ENCODE peak calls at places on chromosomes 3 and 15, in seven cellular contexts. C is heart left ventricle, H is A549, P is NB4, M is K562, K is tibial nerve, W is spleen. N is an unnamed sample.

GRCh38 chr3:122918576-122919290 is 108.8 kb downstream of the SEMA5B start:
- DNase-seq in C (no peak), H (no peak), P (no peak), M (no peak), K (no peak), W (peak), N (no peak)

GRCh38 chr3:27221264-27221932 is 147.8 kb downstream of the NEK10 start:
- DNase-seq in C (no peak), H (no peak), P (no peak), M (no peak), K (no peak), W (no peak), N (no peak)

GRCh38 chr3:46948830-46949671 is 27.5 kb downstream of the CCDC12 start:
- DNase-seq in C (peak), H (peak), P (peak), M (no peak), K (no peak), W (peak), N (peak)

GRCh38 chr15:74872702-74873035 is 496 bp downstream of the SCAMP2 start:
- DNase-seq in C (no peak), H (no peak), P (no peak), M (no peak), K (no peak), W (no peak), N (no peak)

GRCh38 chr15:44130778-44131177 is 64.3 kb downstream of the FRMD5 start:
- DNase-seq in C (no peak), H (no peak), P (no peak), M (no peak), K (no peak), W (no peak), N (no peak)

GRCh38 chr3:190883141-190883540 is 20.6 kb upstream of the GMNC start:
- DNase-seq in C (no peak), H (no peak), P (no peak), M (no peak), K (no peak), W (no peak), N (no peak)

GRCh38 chr3:187678869-187679268 is 8.7 kb upstream of the SST start:
- DNase-seq in C (peak), H (peak), P (peak), M (peak), K (peak), W (no peak), N (peak)

GRCh38 chr15:47332481-47332880 is 384.8 kb upstream of the SEMA6D start:
- DNase-seq in C (no peak), H (no peak), P (no peak), M (no peak), K (no peak), W (no peak), N (no peak)

GRCh38 chr3:12948891-12949711 is 107.7 kb upstream of the RPL32 start:
- DNase-seq in C (no peak), H (no peak), P (peak), M (no peak), K (no peak), W (no peak), N (peak)

GRCh38 chr3:138862531-138862923 is 27.8 kb upstream of the PIK3CB start:
- DNase-seq in C (peak), H (peak), P (peak), M (no peak), K (no peak), W (peak), N (peak)

GRCh38 chr3:35043040-35043439 is 596.3 kb upstream of the ARPP21 start:
- DNase-seq in C (no peak), H (no peak), P (no peak), M (no peak), K (no peak), W (no peak), N (no peak)

GRCh38 chr15:92668086-92668485 is 12.5 kb upstream of the FAM174B start:
- DNase-seq in C (no peak), H (no peak), P (no peak), M (no peak), K (no peak), W (no peak), N (no peak)

GRCh38 chr3:23073721-23074300 is 129.3 kb upstream of the UBE2E2 start:
- DNase-seq in C (no peak), H (no peak), P (no peak), M (no peak), K (no peak), W (no peak), N (no peak)

GRCh38 chr3:44114142-44114541 is 127.5 kb upstream of the TOPAZ1 start:
- DNase-seq in C (no peak), H (peak), P (peak), M (peak), K (peak), W (peak), N (peak)

GRCh38 chr3:86865506-86865905 is 125.4 kb downstream of the VGLL3 start:
- DNase-seq in C (no peak), H (no peak), P (no peak), M (no peak), K (no peak), W (no peak), N (no peak)

GRCh38 chr3:127680790-127681189 is 8.0 kb downstream of the ABTB1 start:
- DNase-seq in C (no peak), H (no peak), P (no peak), M (no peak), K (no peak), W (peak), N (peak)

GRCh38 chr15:41777421-41777973 is 3.2 kb downstream of the MAPKBP1 start:
- DNase-seq in C (no peak), H (no peak), P (no peak), M (no peak), K (no peak), W (no peak), N (no peak)

GRCh38 chr15:56965614-56966013 is 47.2 kb downstream of the TCF12 start:
- DNase-seq in C (no peak), H (peak), P (no peak), M (no peak), K (no peak), W (no peak), N (no peak)

GRCh38 chr15:69576948-69577351 is 124.3 kb downstream of the RPLP1 start:
- DNase-seq in C (no peak), H (no peak), P (no peak), M (no peak), K (no peak), W (no peak), N (no peak)

DNA sequence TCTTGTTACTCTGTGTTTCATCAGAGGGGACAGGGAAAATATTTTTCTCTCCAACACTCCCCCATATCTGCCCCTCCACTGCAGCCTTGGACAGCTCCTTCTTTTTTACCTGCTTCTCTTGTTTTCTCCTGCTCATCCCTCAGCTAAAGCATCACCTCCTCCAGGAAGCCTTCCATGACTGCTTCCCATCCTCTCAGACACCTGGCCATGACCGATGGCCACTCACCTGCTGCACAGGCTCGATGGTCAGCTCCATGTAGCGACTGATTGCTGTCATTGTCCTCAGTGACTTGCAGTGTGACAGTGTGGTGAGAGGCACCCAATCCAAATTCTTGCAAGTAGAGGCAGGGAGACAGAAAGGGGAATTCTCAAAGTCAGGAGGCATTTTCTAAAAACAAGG is 22.5 kb downstream of the TMEM44 start:
- DNase-seq in C (no peak), H (no peak), P (no peak), M (no peak), K (no peak), W (no peak), N (no peak)
- TF ChIP-seq CTCF in C (no peak), H (no peak), P (no peak), M (no peak), K (no peak), W (no peak), N (no peak)

GRCh38 chr3:16179771-16180736 is 5.6 kb downstream of the GALNT15 start:
- DNase-seq in C (no peak), H (no peak), P (no peak), M (no peak), K (no peak), W (no peak), N (no peak)

GRCh38 chr3:16179261-16179660 is 4.8 kb downstream of the GALNT15 start:
- DNase-seq in C (no peak), H (no peak), P (no peak), M (no peak), K (no peak), W (no peak), N (no peak)

GRCh38 chr3:16176391-16177030 is 2.0 kb downstream of the GALNT15 start:
- DNase-seq in C (no peak), H (no peak), P (no peak), M (no peak), K (no peak), W (no peak), N (no peak)

GRCh38 chr3:16178628-16178988 is 4.1 kb downstream of the GALNT15 start:
- DNase-seq in C (no peak), H (no peak), P (no peak), M (no peak), K (no peak), W (no peak), N (no peak)

GRCh38 chr3:16177962-16178627 is 3.6 kb downstream of the GALNT15 start:
- DNase-seq in C (peak), H (peak), P (peak), M (peak), K (peak), W (peak), N (peak)
- TF ChIP-seq POLR2A in C (peak), H (no peak), P (no peak), M (no peak), K (peak), W (no peak), N (no peak)

GRCh38 chr15:93932164-93932776 is 299.1 kb upstream of the MCTP2 start:
- DNase-seq in C (no peak), H (no peak), P (no peak), M (no peak), K (no peak), W (no peak), N (no peak)

GRCh38 chr15:93929375-93930094 is 301.8 kb upstream of the MCTP2 start:
- DNase-seq in C (peak), H (no peak), P (no peak), M (no peak), K (peak), W (no peak), N (peak)
- TF ChIP-seq CTCF in C (no peak), H (no peak), P (no peak), M (no peak), K (no peak), W (no peak), N (no peak)

DNA sequence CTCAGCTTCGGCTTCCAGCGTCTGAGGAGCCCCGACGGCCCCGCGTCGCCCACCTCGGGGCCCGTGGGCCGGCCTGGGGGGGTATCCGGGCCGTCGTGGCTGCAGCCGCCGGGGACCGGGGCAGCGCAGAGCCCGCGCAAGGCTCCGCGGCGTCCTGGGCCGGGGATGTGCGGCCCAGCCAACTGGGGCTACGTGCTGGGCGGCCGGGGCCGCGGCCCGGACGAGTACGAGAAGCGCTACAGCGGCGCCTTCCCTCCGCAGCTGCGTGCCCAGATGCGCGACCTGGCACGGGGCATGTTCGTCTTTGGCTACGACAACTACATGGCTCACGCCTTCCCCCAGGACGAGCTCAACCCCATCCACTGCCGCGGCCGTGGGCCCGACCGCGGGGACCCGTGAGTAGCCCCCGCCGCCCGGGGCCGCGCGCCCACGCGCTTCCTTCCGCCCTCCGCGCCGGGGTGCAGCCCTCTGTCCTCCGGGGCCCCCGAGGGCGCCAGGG is 462 bp downstream of the EDEM1 start:
- DNase-seq in C (peak), H (peak), P (peak), M (peak), K (no peak), W (peak), N (peak)
- TF ChIP-seq POLR2A in C (no peak), H (peak), P (no peak), M (no peak), K (no peak), W (no peak), N (no peak)

GRCh38 chr3:178226094-178226493 is 310.1 kb upstream of the KCNMB2 start:
- DNase-seq in C (no peak), H (no peak), P (no peak), M (no peak), K (no peak), W (no peak), N (no peak)

DNA sequence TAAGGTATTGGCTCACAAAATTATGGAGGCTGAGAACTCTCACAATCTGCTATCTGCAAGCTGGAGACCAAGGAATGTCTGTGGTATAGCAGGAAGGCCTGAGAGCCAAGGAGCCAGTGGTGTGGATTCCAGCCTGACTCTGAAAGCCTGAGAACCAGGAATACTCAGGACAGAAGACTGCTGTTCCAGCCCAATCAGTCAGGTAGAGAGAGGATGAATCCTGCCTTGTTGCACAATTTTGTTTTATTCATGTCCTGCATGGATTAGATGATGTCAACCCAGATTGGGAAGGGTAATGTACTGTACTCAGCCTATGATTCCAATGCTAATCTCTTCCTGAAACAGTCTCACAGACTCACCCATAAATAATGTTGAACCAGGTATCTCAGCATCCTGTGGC is 312.4 kb upstream of the KCNMB2 start:
- DNase-seq in C (no peak), H (no peak), P (no peak), M (no peak), K (no peak), W (no peak), N (no peak)
- TF ChIP-seq CTCF in C (no peak), H (no peak), P (no peak), M (no peak), K (no peak), W (no peak), N (no peak)

DNA sequence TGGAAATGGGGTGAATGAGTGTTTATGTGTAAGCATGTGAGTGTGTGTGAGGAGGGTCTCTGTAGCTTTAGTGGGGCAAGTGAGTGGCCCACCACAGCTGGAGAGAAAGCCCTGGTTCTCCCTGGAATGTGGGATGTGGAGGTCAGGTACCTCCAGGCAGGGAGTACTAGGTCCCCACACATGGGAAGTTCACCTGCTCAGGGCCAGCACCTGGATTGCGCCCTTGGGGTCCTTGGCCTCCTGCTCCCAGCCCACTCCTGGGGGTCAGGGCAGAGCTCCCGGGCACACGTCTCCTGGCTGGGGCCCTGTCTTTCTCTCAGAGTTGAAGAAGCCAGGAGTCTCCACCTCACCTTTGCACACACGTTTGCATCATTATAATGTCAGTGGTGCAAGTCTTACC is 40.0 kb upstream of the TMCC1 start:
- DNase-seq in C (no peak), H (no peak), P (no peak), M (no peak), K (no peak), W (peak), N (no peak)
- TF ChIP-seq POLR2A in C (no peak), H (no peak), P (no peak), M (no peak), K (no peak), W (no peak), N (no peak)

GRCh38 chr3:119601154-119601553 is 3.5 kb downstream of the PLA1A start:
- DNase-seq in C (no peak), H (no peak), P (no peak), M (no peak), K (no peak), W (no peak), N (no peak)

GRCh38 chr3:119598410-119599098 is 869 bp downstream of the PLA1A start:
- DNase-seq in C (no peak), H (no peak), P (no peak), M (no peak), K (no peak), W (no peak), N (no peak)

GRCh38 chr3:119602676-119603075 is 5.0 kb downstream of the PLA1A start:
- DNase-seq in C (no peak), H (no peak), P (no peak), M (no peak), K (no peak), W (no peak), N (no peak)

GRCh38 chr3:119599558-119600174 is 2.0 kb downstream of the PLA1A start:
- DNase-seq in C (no peak), H (no peak), P (no peak), M (no peak), K (no peak), W (no peak), N (no peak)

GRCh38 chr3:119600732-119601131 is 3.0 kb downstream of the PLA1A start:
- DNase-seq in C (peak), H (peak), P (peak), M (peak), K (no peak), W (peak), N (peak)
- TF ChIP-seq CTCF in C (peak), H (no peak), P (peak), M (peak), K (no peak), W (peak), N (peak)